ENCODE peak calls at places on chromosome X, in six cellular contexts. Q, Z, Y, F, V and U are unnamed samples.

GRCh38 chrX:151081016-151081415 is 95.4 kb upstream of the GPR50 start:
- DNase-seq in Q (no peak), Z (no peak), Y (no peak), F (no peak), V (no peak), U (no peak)

GRCh38 chrX:39648548-39649254 is 449.1 kb downstream of the BCOR start:
- DNase-seq in Q (no peak), Z (no peak), Y (no peak), F (no peak), V (no peak), U (no peak)

GRCh38 chrX:56726609-56727008 is 2.4 kb upstream of the NBDY start:
- DNase-seq in Q (peak; percentile 40), Z (no peak), Y (peak; percentile 61), F (peak; percentile 70), V (no peak), U (peak; percentile 28)

GRCh38 chrX:109347618-109348017 is 134.3 kb downstream of the GUCY2F start:
- DNase-seq in Q (no peak), Z (no peak), Y (peak; percentile 1), F (no peak), V (no peak), U (peak; percentile 52)

GRCh38 chrX:18683027-18683426 is 11.1 kb upstream of the RS1 start:
- DNase-seq in Q (no peak), Z (no peak), Y (no peak), F (no peak), V (no peak), U (no peak)

GRCh38 chrX:51456814-51457213 is 39.6 kb downstream of the NUDT11 start:
- DNase-seq in Q (no peak), Z (no peak), Y (peak; percentile 5), F (peak; percentile 34), V (no peak), U (peak; percentile 0)

GRCh38 chrX:153397256-153397960 is 3.7 kb downstream of the PNMA6E start:
- DNase-seq in Q (no peak), Z (no peak), Y (no peak), F (no peak), V (no peak), U (no peak)

GRCh38 chrX:37684426-37684825 is 1.2 kb upstream of the XK start:
- DNase-seq in Q (no peak), Z (no peak), Y (no peak), F (peak; percentile 92), V (no peak), U (no peak)

GRCh38 chrX:57918750-57919436 is 8.6 kb upstream of the ZXDA start:
- DNase-seq in Q (peak; percentile 25), Z (no peak), Y (peak; percentile 68), F (peak; percentile 65), V (no peak), U (peak; percentile 34)

GRCh38 chrX:12802741-12803140 is 11.5 kb downstream of the PRPS2 start:
- DNase-seq in Q (no peak), Z (no peak), Y (no peak), F (no peak), V (no peak), U (no peak)

GRCh38 chrX:134949271-134949670 is 41.5 kb upstream of the SMIM10 start:
- DNase-seq in Q (no peak), Z (no peak), Y (peak; percentile 87), F (no peak), V (no peak), U (peak; percentile 56)

GRCh38 chrX:136577562-136577961 is 45.5 kb downstream of the VGLL1 start:
- DNase-seq in Q (no peak), Z (peak; percentile 30), Y (peak; percentile 58), F (peak; percentile 85), V (peak; percentile 41), U (peak; percentile 27)

GRCh38 chrX:72382199-72382590 is 76.5 kb upstream of the CITED1 start:
- DNase-seq in Q (no peak), Z (no peak), Y (no peak), F (no peak), V (no peak), U (no peak)

GRCh38 chrX:140317462-140317861 is 187.4 kb downstream of the SOX3 start:
- DNase-seq in Q (no peak), Z (no peak), Y (no peak), F (no peak), V (no peak), U (no peak)

GRCh38 chrX:10634681-10635161 is 14.3 kb upstream of the MID1 start:
- DNase-seq in Q (no peak), Z (no peak), Y (peak; percentile 97), F (no peak), V (peak; percentile 77), U (peak; percentile 91)

GRCh38 chrX:95539041-95539440 is 1145.6 kb upstream of the DIAPH2 start:
- DNase-seq in Q (no peak), Z (no peak), Y (no peak), F (no peak), V (no peak), U (no peak)

GRCh38 chrX:25810202-25810601 is 327.9 kb upstream of the MAGEB18 start:
- DNase-seq in Q (no peak), Z (no peak), Y (peak; percentile 2), F (no peak), V (no peak), U (no peak)

GRCh38 chrX:23390979-23391378 is 56.3 kb downstream of the PTCHD1 start:
- DNase-seq in Q (no peak), Z (no peak), Y (no peak), F (no peak), V (no peak), U (no peak)

GRCh38 chrX:44088755-44089154 is 115.6 kb upstream of the NDP start:
- DNase-seq in Q (no peak), Z (no peak), Y (no peak), F (no peak), V (no peak), U (no peak)

GRCh38 chrX:110409925-110410324 is 51.3 kb downstream of the RTL9 start:
- DNase-seq in Q (no peak), Z (no peak), Y (peak; percentile 85), F (no peak), V (no peak), U (peak; percentile 72)

GRCh38 chrX:39960219-39960618 is 137.5 kb downstream of the BCOR start:
- DNase-seq in Q (no peak), Z (no peak), Y (no peak), F (no peak), V (no peak), U (no peak)

GRCh38 chrX:87702795-87703194 is 185.2 kb downstream of the KLHL4 start:
- DNase-seq in Q (no peak), Z (no peak), Y (peak; percentile 7), F (no peak), V (no peak), U (no peak)

GRCh38 chrX:116961872-116962582 is 499.3 kb upstream of the CT83 start:
- DNase-seq in Q (no peak), Z (no peak), Y (peak; percentile 12), F (no peak), V (no peak), U (peak; percentile 0)

GRCh38 chrX:47644557-47645091 is 5.7 kb downstream of the ELK1 start:
- DNase-seq in Q (no peak), Z (no peak), Y (no peak), F (peak; percentile 51), V (no peak), U (peak; percentile 24)

GRCh38 chrX:54597728-54598127 is 67.7 kb downstream of the GNL3L start:
- DNase-seq in Q (no peak), Z (no peak), Y (no peak), F (no peak), V (no peak), U (no peak)

GRCh38 chrX:78168065-78168464 is 28.6 kb upstream of the TAF9B start:
- DNase-seq in Q (no peak), Z (no peak), Y (peak; percentile 1), F (no peak), V (no peak), U (no peak)

GRCh38 chrX:27966492-27966891 is 14.8 kb downstream of the DCAF8L1 start:
- DNase-seq in Q (no peak), Z (no peak), Y (no peak), F (no peak), V (no peak), U (no peak)

GRCh38 chrX:148774276-148774675 is 273.9 kb downstream of the AFF2 start:
- DNase-seq in Q (no peak), Z (no peak), Y (no peak), F (no peak), V (no peak), U (no peak)

GRCh38 chrX:41333744-41333993 is 293 bp upstream of the DDX3X start:
- DNase-seq in Q (no peak), Z (no peak), Y (peak; percentile 89), F (peak; percentile 96), V (peak; percentile 73), U (peak; percentile 85)

GRCh38 chrX:26789751-26790150 is 573.8 kb downstream of the MAGEB5 start:
- DNase-seq in Q (no peak), Z (no peak), Y (no peak), F (no peak), V (no peak), U (no peak)

GRCh38 chrX:68648960-68649359 is 1.5 kb downstream of the STARD8 start:
- DNase-seq in Q (no peak), Z (no peak), Y (peak; percentile 82), F (no peak), V (no peak), U (peak; percentile 56)

GRCh38 chrX:54223581-54223980 is 40.5 kb upstream of the FAM120C start:
- DNase-seq in Q (no peak), Z (no peak), Y (no peak), F (peak; percentile 49), V (no peak), U (no peak)

GRCh38 chrX:32087663-32088062 is 1015.8 kb upstream of the FTHL17 start:
- DNase-seq in Q (no peak), Z (no peak), Y (no peak), F (no peak), V (no peak), U (no peak)